ENCODE peak calls at places on chromosome 3, in eight cellular contexts. Z is AG09319; W is stimulated activated CD8-positive, alpha-beta memory T cell treated with anti-CD3 and anti-CD28 coated beads, Interleukin-2, amount 100 ng/mL, for 48 hours; V is cardiac fibroblast; U is neural crest cell; F is activated gamma-delta T cell treated with anti-CD3 and anti-CD28 coated beads, Interleukin-2, amount 50 U/mL, for 16 hours; R is central memory CD4-positive, alpha-beta T cell; G is NCI-H524. X is an unnamed sample.

GRCh38 chr3:145899229-145899628 is 261.8 kb downstream of the PLOD2 start:
- DNase-seq in R (no peak), F (no peak), V (no peak), Z (peak), U (no peak), W (no peak), G (no peak), X (no peak)

GRCh38 chr3:73552700-73553099 is 72.0 kb downstream of the PDZRN3 start:
- DNase-seq in G (no peak), R (no peak), U (no peak), V (peak), F (no peak), W (no peak), Z (no peak), X (no peak)

GRCh38 chr3:117146571-117146970 is 437.0 kb downstream of the TUSC7 start:
- DNase-seq in W (no peak), U (no peak), G (no peak), F (no peak), R (no peak), Z (no peak), V (no peak), X (no peak)

GRCh38 chr3:10285742-10286524 is 6.8 kb downstream of the GHRL start:
- DNase-seq in R (no peak), Z (no peak), U (no peak), V (no peak), W (no peak), F (no peak), G (no peak), X (no peak)

GRCh38 chr3:49611714-49612113 is 57.4 kb downstream of the BSN start:
- DNase-seq in W (no peak), F (no peak), G (no peak), V (peak), Z (no peak), U (no peak), R (no peak), X (no peak)

GRCh38 chr3:24137958-24138875 is 193.1 kb downstream of the NR1D2 start:
- DNase-seq in V (no peak), W (no peak), U (no peak), Z (no peak), G (peak), F (no peak), R (no peak), X (no peak)

GRCh38 chr3:173371848-173372487 is 25.6 kb upstream of the NLGN1 start:
- DNase-seq in V (peak), U (peak), F (no peak), W (no peak), R (no peak), G (peak), Z (no peak), X (peak)

GRCh38 chr3:165854696-165855095 is 17.5 kb upstream of the BCHE start:
- DNase-seq in G (no peak), R (no peak), W (no peak), U (no peak), F (no peak), Z (no peak), V (peak), X (peak)

GRCh38 chr3:52830535-52831258 is at the start of gene ITIH4:
- DNase-seq in Z (no peak), R (no peak), G (no peak), U (no peak), F (no peak), V (no peak), W (no peak), X (no peak)

GRCh38 chr3:194203482-194204035 is 67.6 kb downstream of the HES1 start:
- DNase-seq in F (no peak), Z (no peak), R (peak), G (no peak), V (no peak), W (no peak), U (no peak), X (no peak)

GRCh38 chr3:101163554-101163953 is 156.8 kb downstream of the IMPG2 start:
- DNase-seq in Z (no peak), V (no peak), U (no peak), R (no peak), F (no peak), G (no peak), W (no peak), X (no peak)

GRCh38 chr3:85297291-85297690 is 338.5 kb downstream of the CADM2 start:
- DNase-seq in U (no peak), G (no peak), Z (no peak), R (no peak), F (no peak), V (no peak), W (no peak), X (no peak)

GRCh38 chr3:134446800-134447199 is 39.0 kb downstream of the ANAPC13 start:
- DNase-seq in R (no peak), U (no peak), G (no peak), V (peak), F (no peak), Z (no peak), W (no peak), X (peak)

GRCh38 chr3:52055537-52056351 is 627 bp downstream of the DUSP7 start:
- DNase-seq in G (no peak), R (peak), U (peak), Z (no peak), W (peak), F (peak), V (peak), X (peak)

GRCh38 chr3:11818033-11818432 is 28.7 kb downstream of the TAMM41 start:
- DNase-seq in W (no peak), R (no peak), F (no peak), G (no peak), Z (no peak), U (no peak), V (peak), X (no peak)

GRCh38 chr3:105367406-105368213 is 901 bp downstream of the ALCAM start:
- DNase-seq in F (peak), W (peak), V (peak), R (peak), U (peak), Z (no peak), G (peak), X (peak)

GRCh38 chr3:126509565-126510322 is 7.8 kb downstream of the UROC1 start:
- DNase-seq in R (no peak), V (no peak), W (no peak), Z (no peak), G (no peak), F (no peak), U (no peak), X (no peak)

GRCh38 chr3:151087648-151088047 is 2.2 kb downstream of the MED12L start:
- DNase-seq in Z (no peak), G (no peak), F (no peak), V (no peak), W (no peak), U (no peak), R (no peak), X (no peak)

GRCh38 chr3:18062289-18063025 is 320.0 kb upstream of the TBC1D5 start:
- DNase-seq in V (peak), U (no peak), F (no peak), G (no peak), W (no peak), R (no peak), Z (no peak), X (no peak)

GRCh38 chr3:11717768-11718581 is 74.3 kb upstream of the VGLL4 start:
- DNase-seq in G (no peak), Z (no peak), U (peak), W (no peak), V (peak), F (no peak), R (no peak), X (peak)

GRCh38 chr3:152359385-152360248 is 90.9 kb downstream of the MBNL1 start:
- DNase-seq in R (no peak), W (no peak), V (no peak), U (no peak), Z (no peak), F (no peak), G (no peak), X (no peak)

GRCh38 chr3:157606392-157607197 is 103.4 kb upstream of the VEPH1 start:
- DNase-seq in F (peak), Z (peak), U (peak), R (peak), W (peak), G (peak), V (peak), X (peak)

GRCh38 chr3:101780661-101781060 is 1.6 kb downstream of the NXPE3 start:
- DNase-seq in U (no peak), G (no peak), F (no peak), R (no peak), W (no peak), V (peak), Z (peak), X (peak)

GRCh38 chr3:115325539-115325938 is 178.5 kb upstream of the ZBTB20 start:
- DNase-seq in R (no peak), U (peak), V (peak), F (no peak), W (no peak), G (no peak), Z (no peak), X (peak)

GRCh38 chr3:11734-12133 is 184.8 kb upstream of the CHL1 start:
- DNase-seq in Z (no peak), F (no peak), G (no peak), V (peak), R (no peak), W (no peak), U (no peak), X (no peak)

GRCh38 chr3:184399410-184399809 is 19.6 kb downstream of the CHRD start:
- DNase-seq in U (no peak), V (peak), Z (peak), G (no peak), W (no peak), R (no peak), F (no peak), X (no peak)

X was measured in endothelial cell of umbilical vein.